ENCODE peak calls at places on chromosomes 1 and 21, in six cellular contexts. One of them, this sample, is unnamed.

GRCh38 chr1:171841931-171842723 is 829 bp downstream of the DNM3 start:
- DNase-seq in tibial nerve: no peak
- DNase-seq in ovary: peak; percentile 33
- DNase-seq in adrenal gland: peak; percentile 30
- DNase-seq in breast epithelium: no peak
- DNase-seq in stomach: no peak
- DNase-seq in this sample: no peak

GRCh38 chr21:45599146-45599581 is 44.4 kb upstream of the PCBP3 start:
- DNase-seq in ovary: no peak
- DNase-seq in adrenal gland: no peak
- DNase-seq in stomach: no peak
- DNase-seq in tibial nerve: no peak
- DNase-seq in breast epithelium: no peak
- DNase-seq in this sample: no peak

GRCh38 chr1:7784492-7785071 is 491 bp downstream of the PER3 start:
- DNase-seq in tibial nerve: no peak
- DNase-seq in stomach: no peak
- DNase-seq in breast epithelium: peak; percentile 58
- DNase-seq in adrenal gland: peak; percentile 52
- DNase-seq in ovary: peak; percentile 66
- DNase-seq in this sample: peak; percentile 53

GRCh38 chr1:195721210-195721971 is 886.8 kb downstream of the KCNT2 start:
- DNase-seq in adrenal gland: no peak
- DNase-seq in stomach: no peak
- DNase-seq in ovary: no peak
- DNase-seq in tibial nerve: no peak
- DNase-seq in breast epithelium: no peak
- DNase-seq in this sample: no peak

GRCh38 chr1:94863919-94864318 is 43.8 kb downstream of the SLC44A3 start:
- DNase-seq in stomach: peak; percentile 37
- DNase-seq in ovary: peak; percentile 46
- DNase-seq in breast epithelium: no peak
- DNase-seq in tibial nerve: peak; percentile 71
- DNase-seq in adrenal gland: peak; percentile 89
- DNase-seq in this sample: peak; percentile 57

GRCh38 chr1:100234432-100234831 is 15.2 kb downstream of the DBT start:
- DNase-seq in ovary: no peak
- DNase-seq in stomach: no peak
- DNase-seq in breast epithelium: no peak
- DNase-seq in tibial nerve: no peak
- DNase-seq in adrenal gland: no peak
- DNase-seq in this sample: no peak

GRCh38 chr1:226687476-226687875 is 51.6 kb downstream of the ITPKB start:
- DNase-seq in stomach: no peak
- DNase-seq in breast epithelium: no peak
- DNase-seq in ovary: peak; percentile 6
- DNase-seq in tibial nerve: no peak
- DNase-seq in adrenal gland: no peak
- DNase-seq in this sample: peak; percentile 23

GRCh38 chr21:25369524-25370300 is 237.6 kb downstream of the MRPL39 start:
- DNase-seq in stomach: no peak
- DNase-seq in ovary: no peak
- DNase-seq in adrenal gland: no peak
- DNase-seq in breast epithelium: no peak
- DNase-seq in tibial nerve: no peak
- DNase-seq in this sample: no peak

GRCh38 chr1:154955039-154955717 is 721 bp downstream of the PBXIP1 start:
- DNase-seq in adrenal gland: peak; percentile 73
- DNase-seq in stomach: peak; percentile 63
- DNase-seq in tibial nerve: peak; percentile 41
- DNase-seq in ovary: peak; percentile 59
- DNase-seq in breast epithelium: no peak
- DNase-seq in this sample: peak; percentile 51

GRCh38 chr21:38351961-38352521 is 95.2 kb downstream of the KCNJ15 start:
- DNase-seq in stomach: no peak
- DNase-seq in adrenal gland: no peak
- DNase-seq in breast epithelium: no peak
- DNase-seq in tibial nerve: no peak
- DNase-seq in ovary: no peak
- DNase-seq in this sample: no peak

GRCh38 chr1:109877776-109878175 is 32.9 kb upstream of the CSF1 start:
- DNase-seq in adrenal gland: no peak
- DNase-seq in ovary: no peak
- DNase-seq in tibial nerve: no peak
- DNase-seq in stomach: no peak
- DNase-seq in breast epithelium: no peak
- DNase-seq in this sample: no peak

GRCh38 chr1:64308856-64309255 is 105.4 kb downstream of the UBE2U start:
- DNase-seq in ovary: no peak
- DNase-seq in adrenal gland: no peak
- DNase-seq in breast epithelium: no peak
- DNase-seq in tibial nerve: no peak
- DNase-seq in stomach: no peak
- DNase-seq in this sample: no peak

GRCh38 chr1:20727746-20728316 is 4.7 kb downstream of the SH2D5 start:
- DNase-seq in breast epithelium: no peak
- DNase-seq in ovary: peak; percentile 15
- DNase-seq in adrenal gland: no peak
- DNase-seq in tibial nerve: no peak
- DNase-seq in stomach: peak; percentile 16
- DNase-seq in this sample: no peak

GRCh38 chr1:64396817-64397216 is 73.1 kb upstream of the CACHD1 start:
- DNase-seq in breast epithelium: no peak
- DNase-seq in adrenal gland: peak; percentile 2
- DNase-seq in tibial nerve: no peak
- DNase-seq in ovary: no peak
- DNase-seq in stomach: no peak
- DNase-seq in this sample: peak; percentile 6

GRCh38 chr1:177171536-177172123 is 872 bp downstream of the BRINP2 start:
- DNase-seq in tibial nerve: no peak
- DNase-seq in stomach: no peak
- DNase-seq in adrenal gland: peak; percentile 19
- DNase-seq in ovary: no peak
- DNase-seq in breast epithelium: no peak
- DNase-seq in this sample: no peak

GRCh38 chr1:240084337-240084736 is 7.3 kb upstream of the FMN2 start:
- DNase-seq in stomach: no peak
- DNase-seq in tibial nerve: no peak
- DNase-seq in adrenal gland: no peak
- DNase-seq in breast epithelium: no peak
- DNase-seq in ovary: no peak
- DNase-seq in this sample: no peak

GRCh38 chr1:225653463-225654276 is 747 bp upstream of the ENAH start:
- DNase-seq in stomach: peak; percentile 64
- DNase-seq in ovary: peak; percentile 83
- DNase-seq in adrenal gland: peak; percentile 75
- DNase-seq in breast epithelium: peak; percentile 78
- DNase-seq in tibial nerve: peak; percentile 54
- DNase-seq in this sample: peak; percentile 76

GRCh38 chr1:23217421-23218115 is at the start of gene HTR1D:
- DNase-seq in ovary: peak; percentile 24
- DNase-seq in tibial nerve: no peak
- DNase-seq in adrenal gland: no peak
- DNase-seq in breast epithelium: no peak
- DNase-seq in stomach: no peak
- DNase-seq in this sample: peak; percentile 28

GRCh38 chr21:31011412-31011811 is 26.9 kb downstream of the KRTAP19-8 start:
- DNase-seq in stomach: no peak
- DNase-seq in tibial nerve: no peak
- DNase-seq in breast epithelium: no peak
- DNase-seq in adrenal gland: no peak
- DNase-seq in ovary: no peak
- DNase-seq in this sample: no peak

GRCh38 chr1:8348056-8348776 is 30.3 kb downstream of the SLC45A1 start:
- DNase-seq in tibial nerve: no peak
- DNase-seq in ovary: peak; percentile 39
- DNase-seq in breast epithelium: no peak
- DNase-seq in adrenal gland: no peak
- DNase-seq in stomach: no peak
- DNase-seq in this sample: no peak

GRCh38 chr1:168098534-168099313 is 38.0 kb downstream of the GPR161 start:
- DNase-seq in tibial nerve: no peak
- DNase-seq in stomach: no peak
- DNase-seq in ovary: no peak
- DNase-seq in adrenal gland: no peak
- DNase-seq in breast epithelium: peak; percentile 64
- DNase-seq in this sample: no peak

GRCh38 chr1:227429447-227430359 is 111.4 kb upstream of the CDC42BPA start:
- DNase-seq in adrenal gland: peak; percentile 17
- DNase-seq in breast epithelium: no peak
- DNase-seq in ovary: no peak
- DNase-seq in stomach: no peak
- DNase-seq in tibial nerve: no peak
- DNase-seq in this sample: no peak

GRCh38 chr1:177163844-177164379 is 600 bp downstream of the ASTN1 start:
- DNase-seq in adrenal gland: peak; percentile 13
- DNase-seq in stomach: no peak
- DNase-seq in tibial nerve: no peak
- DNase-seq in ovary: peak; percentile 33
- DNase-seq in breast epithelium: no peak
- DNase-seq in this sample: no peak

GRCh38 chr1:244197851-244198375 is 146.8 kb downstream of the ZBTB18 start:
- DNase-seq in breast epithelium: no peak
- DNase-seq in stomach: no peak
- DNase-seq in adrenal gland: no peak
- DNase-seq in tibial nerve: no peak
- DNase-seq in ovary: no peak
- DNase-seq in this sample: no peak

GRCh38 chr1:12454406-12455391 is 163.3 kb downstream of the DHRS3 start:
- DNase-seq in ovary: no peak
- DNase-seq in tibial nerve: peak; percentile 69
- DNase-seq in stomach: no peak
- DNase-seq in adrenal gland: no peak
- DNase-seq in breast epithelium: no peak
- DNase-seq in this sample: no peak

GRCh38 chr1:156136970-156137483 is 16.4 kb upstream of the SEMA4A start:
- DNase-seq in tibial nerve: no peak
- DNase-seq in stomach: no peak
- DNase-seq in breast epithelium: no peak
- DNase-seq in adrenal gland: no peak
- DNase-seq in ovary: no peak
- DNase-seq in this sample: no peak

GRCh38 chr1:171801395-171801990 is 20.0 kb downstream of the METTL13 start:
- DNase-seq in adrenal gland: peak; percentile 33
- DNase-seq in tibial nerve: peak; percentile 32
- DNase-seq in breast epithelium: no peak
- DNase-seq in stomach: no peak
- DNase-seq in ovary: no peak
- DNase-seq in this sample: no peak

GRCh38 chr1:43747736-43748135 is 40.4 kb downstream of the ST3GAL3 start:
- DNase-seq in ovary: no peak
- DNase-seq in stomach: no peak
- DNase-seq in breast epithelium: no peak
- DNase-seq in adrenal gland: no peak
- DNase-seq in tibial nerve: no peak
- DNase-seq in this sample: no peak

GRCh38 chr21:40166291-40166843 is 299.1 kb downstream of the PCP4 start:
- DNase-seq in adrenal gland: no peak
- DNase-seq in tibial nerve: no peak
- DNase-seq in stomach: no peak
- DNase-seq in ovary: no peak
- DNase-seq in breast epithelium: no peak
- DNase-seq in this sample: no peak

GRCh38 chr1:152621993-152622392 is 910 bp downstream of the LCE3A start:
- DNase-seq in stomach: no peak
- DNase-seq in ovary: no peak
- DNase-seq in tibial nerve: no peak
- DNase-seq in breast epithelium: no peak
- DNase-seq in adrenal gland: no peak
- DNase-seq in this sample: no peak
- H3K9me3 ChIP-seq in stomach: peaks cover 27% of the 10 kb centered on the region
- H3K9me3 ChIP-seq in ovary: no peaks in the 10 kb centered on the region
- H3K9me3 ChIP-seq in tibial nerve: no peaks in the 10 kb centered on the region
- H3K9me3 ChIP-seq in breast epithelium: peaks cover 24% of the 10 kb centered on the region
- H3K9me3 ChIP-seq in adrenal gland: no peaks in the 10 kb centered on the region
- H3K9me3 ChIP-seq in this sample: peaks cover 2% of the 10 kb centered on the region

GRCh38 chr1:29754608-29755375 is 518.5 kb downstream of the PTPRU start:
- DNase-seq in stomach: no peak
- DNase-seq in adrenal gland: no peak
- DNase-seq in ovary: no peak
- DNase-seq in tibial nerve: no peak
- DNase-seq in breast epithelium: no peak
- DNase-seq in this sample: no peak
- TF ChIP-seq POLR2A in stomach: no peak
- TF ChIP-seq POLR2A in adrenal gland: no peak
- TF ChIP-seq POLR2A in ovary: no peak
- TF ChIP-seq POLR2A in tibial nerve: no peak
- TF ChIP-seq POLR2A in breast epithelium: no peak
- TF ChIP-seq POLR2A in this sample: no peak

GRCh38 chr1:205360891-205361290 is 4.2 kb upstream of the KLHDC8A start:
- DNase-seq in stomach: no peak
- DNase-seq in breast epithelium: no peak
- DNase-seq in ovary: no peak
- DNase-seq in adrenal gland: no peak
- DNase-seq in tibial nerve: no peak
- DNase-seq in this sample: no peak

GRCh38 chr1:205368478-205368877 is 11.8 kb upstream of the KLHDC8A start:
- DNase-seq in stomach: no peak
- DNase-seq in adrenal gland: no peak
- DNase-seq in ovary: no peak
- DNase-seq in tibial nerve: no peak
- DNase-seq in breast epithelium: no peak
- DNase-seq in this sample: no peak

GRCh38 chr1:205369621-205370230 is 13.0 kb upstream of the KLHDC8A start:
- DNase-seq in ovary: peak; percentile 21
- DNase-seq in adrenal gland: peak; percentile 39
- DNase-seq in stomach: peak; percentile 46
- DNase-seq in breast epithelium: no peak
- DNase-seq in tibial nerve: no peak
- DNase-seq in this sample: peak; percentile 24

GRCh38 chr1:205370780-205371179 is 14.1 kb upstream of the KLHDC8A start:
- DNase-seq in ovary: no peak
- DNase-seq in tibial nerve: no peak
- DNase-seq in breast epithelium: no peak
- DNase-seq in stomach: peak; percentile 74
- DNase-seq in adrenal gland: no peak
- DNase-seq in this sample: peak; percentile 50

DNA sequence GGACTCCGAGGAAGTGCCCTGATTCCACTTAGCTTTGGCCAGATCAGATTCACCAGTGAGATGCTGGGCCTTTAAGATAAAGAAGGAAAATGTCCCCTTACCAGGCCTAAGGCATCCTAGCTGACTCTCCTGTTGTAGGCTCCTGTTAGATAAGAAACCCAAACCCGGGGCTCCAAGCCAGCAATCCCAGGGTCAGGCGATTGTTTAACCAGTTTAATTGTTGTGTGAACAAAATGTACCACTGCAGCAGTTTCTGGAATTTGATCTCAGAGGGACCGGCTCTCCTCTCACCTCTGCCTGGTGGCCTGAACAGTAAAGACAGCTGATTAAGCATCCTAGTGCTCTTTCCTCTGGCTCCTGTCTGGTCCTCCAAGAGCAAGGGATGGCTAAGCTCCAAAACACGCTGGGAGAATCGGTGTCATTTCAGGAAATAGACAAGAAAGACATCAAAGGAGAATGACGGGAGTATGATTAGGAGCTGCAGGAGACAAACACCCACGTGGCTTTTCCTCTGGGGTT is 9.3 kb upstream of the KLHDC8A start:
- DNase-seq in tibial nerve: no peak
- DNase-seq in breast epithelium: no peak
- DNase-seq in adrenal gland: peak; percentile 80
- DNase-seq in ovary: no peak
- DNase-seq in stomach: peak; percentile 90
- DNase-seq in this sample: peak; percentile 77
- H3K27ac ChIP-seq in tibial nerve: no peak overlapping the region
- H3K27ac ChIP-seq in breast epithelium: no peak overlapping the region
- H3K27ac ChIP-seq in adrenal gland: peak overlapping the region; percentile 69
- H3K27ac ChIP-seq in ovary: no peak overlapping the region
- H3K27ac ChIP-seq in stomach: peak overlapping the region; percentile 30
- H3K27ac ChIP-seq in this sample: peak overlapping the region; percentile 46

GRCh38 chr1:16447641-16448040 is 7.1 kb downstream of the NECAP2 start:
- DNase-seq in adrenal gland: no peak
- DNase-seq in breast epithelium: no peak
- DNase-seq in tibial nerve: no peak
- DNase-seq in stomach: no peak
- DNase-seq in ovary: no peak
- DNase-seq in this sample: no peak
- H3K9me3 ChIP-seq in adrenal gland: no peaks in the 10 kb centered on the region
- H3K9me3 ChIP-seq in breast epithelium: no peaks in the 10 kb centered on the region
- H3K9me3 ChIP-seq in tibial nerve: no peaks in the 10 kb centered on the region
- H3K9me3 ChIP-seq in stomach: no peaks in the 10 kb centered on the region
- H3K9me3 ChIP-seq in ovary: no peaks in the 10 kb centered on the region
- H3K9me3 ChIP-seq in this sample: no peaks in the 10 kb centered on the region

This sample was measured in body of pancreas.